ENCODE peak calls at places on chromosomes 6 and 20, in five cellular contexts. T is GM12865, L is HCT116, D is upper lobe of right lung, C is adrenal gland. Z is an unnamed sample.
A peak's percentile ranks its signal among the peaks of the same experiment; 100 is the strongest.

GRCh38 chr6:127302728-127303675 is 36.3 kb downstream of the RNF146 start:
- DNase-seq in T (peak; percentile 51), L (peak; percentile 16), D (no peak), C (peak; percentile 68), Z (peak; percentile 69)

GRCh38 chr6:137348777-137349176 is 129.6 kb upstream of the IFNGR1 start:
- DNase-seq in T (no peak), L (no peak), D (no peak), C (no peak), Z (no peak)

GRCh38 chr20:57403216-57403615 is 12.0 kb downstream of the RBM38 start:
- DNase-seq in T (no peak), L (no peak), D (no peak), C (no peak), Z (no peak)

GRCh38 chr20:41110930-41111577 is 26.3 kb upstream of the PLCG1 start:
- DNase-seq in T (no peak), L (no peak), D (no peak), C (no peak), Z (no peak)

GRCh38 chr20:33419140-33419974 is 18.0 kb upstream of the CDK5RAP1 start:
- DNase-seq in T (no peak), L (no peak), D (no peak), C (peak; percentile 88), Z (no peak)

GRCh38 chr6:21597706-21598273 is 4.2 kb downstream of the SOX4 start:
- DNase-seq in T (peak; percentile 42), L (no peak), D (no peak), C (no peak), Z (no peak)

GRCh38 chr20:2879148-2879547 is 5.9 kb downstream of the PTPRA start:
- DNase-seq in T (no peak), L (no peak), D (no peak), C (no peak), Z (no peak)

GRCh38 chr20:5511505-5511904 is 194.8 kb upstream of the PROKR2 start:
- DNase-seq in T (no peak), L (no peak), D (no peak), C (no peak), Z (no peak)

GRCh38 chr20:4067600-4068261 is 52.4 kb upstream of the RNF24 start:
- DNase-seq in T (no peak), L (no peak), D (no peak), C (no peak), Z (peak; percentile 18)

GRCh38 chr20:44653536-44653935 is 2.0 kb upstream of the ADA start:
- DNase-seq in T (no peak), L (no peak), D (no peak), C (no peak), Z (no peak)

GRCh38 chr6:161161889-161162624 is 111.8 kb downstream of the AGPAT4 start:
- DNase-seq in T (no peak), L (no peak), D (no peak), C (peak; percentile 15), Z (no peak)

GRCh38 chr20:4918473-4918872 is 82.8 kb downstream of the SLC23A2 start:
- DNase-seq in T (peak; percentile 34), L (no peak), D (no peak), C (no peak), Z (no peak)

GRCh38 chr6:44166591-44167184 is 8.1 kb downstream of the CAPN11 start:
- DNase-seq in T (no peak), L (no peak), D (no peak), C (no peak), Z (peak; percentile 23)

GRCh38 chr6:36985963-36986703 is at the start of gene MTCH1:
- DNase-seq in T (peak; percentile 95), L (peak; percentile 67), D (peak; percentile 94), C (peak; percentile 90), Z (peak; percentile 85)

GRCh38 chr6:2853766-2854393 is 12.2 kb upstream of the SERPINB1 start:
- DNase-seq in T (peak; percentile 84), L (peak; percentile 87), D (no peak), C (peak; percentile 90), Z (peak; percentile 98)

GRCh38 chr20:50648651-50649050 is 42.7 kb downstream of the RIPOR3 start:
- DNase-seq in T (no peak), L (no peak), D (no peak), C (no peak), Z (no peak)

GRCh38 chr20:50642288-50642803 is 49.0 kb downstream of the RIPOR3 start:
- DNase-seq in T (no peak), L (no peak), D (no peak), C (no peak), Z (no peak)

GRCh38 chr20:50649587-50649986 is 41.8 kb downstream of the RIPOR3 start:
- DNase-seq in T (no peak), L (no peak), D (no peak), C (no peak), Z (no peak)

GRCh38 chr20:50645253-50646068 is 45.9 kb downstream of the RIPOR3 start:
- DNase-seq in T (no peak), L (peak; percentile 80), D (peak; percentile 76), C (peak; percentile 84), Z (no peak)

DNA sequence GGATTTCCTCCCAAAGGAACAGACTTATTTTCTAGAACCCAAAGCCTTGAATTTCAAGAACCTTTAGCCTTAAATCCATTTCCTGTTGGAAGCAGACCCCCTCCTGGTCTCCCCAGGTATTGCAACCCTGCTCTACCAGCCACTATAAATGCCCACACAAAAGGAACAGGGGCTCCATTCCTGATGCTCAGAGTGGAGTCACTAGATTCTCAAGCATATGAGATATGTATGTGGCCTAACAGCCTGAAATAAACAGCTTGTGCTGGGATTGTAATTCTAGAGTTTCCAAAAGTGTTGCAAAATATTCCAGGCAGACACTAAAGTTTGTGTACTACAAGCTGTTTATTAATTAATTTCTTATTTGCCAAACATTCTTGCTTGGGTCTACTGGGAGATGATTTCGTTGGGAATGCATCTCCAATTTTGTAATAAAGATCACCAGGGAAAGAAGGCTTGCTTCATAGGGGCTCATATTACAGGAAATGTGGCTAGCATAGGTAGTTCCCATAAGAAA is 44.8 kb downstream of the RIPOR3 start:
- DNase-seq in T (no peak), L (no peak), D (no peak), C (no peak), Z (peak; percentile 15)
- TF ChIP-seq CTCF in T (peak; percentile 22), L (no peak), D (peak; percentile 34), C (no peak), Z (peak; percentile 36)

GRCh38 chr6:150408842-150409241 is 40.0 kb downstream of the IYD start:
- DNase-seq in T (no peak), L (no peak), D (no peak), C (no peak), Z (no peak)

GRCh38 chr6:150412221-150412620 is 43.4 kb downstream of the IYD start:
- DNase-seq in T (no peak), L (no peak), D (no peak), C (no peak), Z (no peak)

GRCh38 chr6:150410906-150411305 is 42.1 kb downstream of the IYD start:
- DNase-seq in T (no peak), L (no peak), D (no peak), C (no peak), Z (no peak)

GRCh38 chr6:150409576-150410066 is 40.8 kb downstream of the IYD start:
- DNase-seq in T (peak; percentile 6), L (no peak), D (no peak), C (peak; percentile 66), Z (no peak)

DNA sequence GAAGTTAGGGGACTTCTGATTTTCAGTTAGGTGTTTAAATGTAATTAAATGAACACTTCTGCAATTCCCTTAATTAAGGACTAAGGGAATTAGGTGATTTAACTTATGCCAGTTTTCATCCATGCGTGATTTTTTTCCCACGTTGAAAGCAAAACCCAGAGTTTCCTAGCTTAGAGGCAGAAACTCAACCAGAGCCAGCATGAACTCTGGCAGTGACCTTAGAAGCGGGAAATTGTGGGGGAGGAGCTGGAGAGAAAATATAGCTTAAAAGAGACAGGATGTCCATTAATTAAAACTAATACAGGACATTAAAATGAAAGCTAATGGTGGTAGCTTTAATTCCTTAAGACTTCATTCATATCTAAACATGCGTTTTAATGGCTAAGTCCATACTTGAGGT is 41.6 kb downstream of the IYD start:
- DNase-seq in T (no peak), L (no peak), D (no peak), C (no peak), Z (no peak)
- TF ChIP-seq CTCF in T (no peak), L (no peak), D (no peak), C (no peak), Z (no peak)

GRCh38 chr6:38671885-38672467 is 31.0 kb downstream of the GLO1 start:
- DNase-seq in T (peak; percentile 83), L (peak; percentile 28), D (no peak), C (peak; percentile 31), Z (peak; percentile 38)
- TF ChIP-seq CTCF in T (peak; percentile 68), L (peak; percentile 43), D (peak; percentile 77), C (peak; percentile 52), Z (peak; percentile 80)

DNA sequence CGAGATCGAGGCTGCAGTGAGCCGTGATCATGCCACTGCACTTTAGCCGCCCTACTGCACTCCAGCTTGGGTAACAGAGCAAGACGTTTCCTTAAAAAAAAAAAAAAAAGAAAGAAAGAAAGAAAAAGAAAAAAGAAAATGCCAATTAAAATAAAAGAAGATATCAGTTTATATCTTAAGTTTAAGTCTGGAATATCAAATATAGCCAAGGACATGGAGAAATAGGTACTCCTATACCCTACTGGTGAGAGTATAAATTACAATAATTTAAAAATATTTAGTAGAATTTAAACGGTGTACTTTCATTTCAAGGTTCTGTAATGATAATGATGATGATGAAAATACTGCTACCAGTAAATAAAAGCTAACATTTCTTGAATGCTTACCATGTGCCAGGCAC is 3.8 kb upstream of the TRIM31 start:
- DNase-seq in T (no peak), L (no peak), D (no peak), C (no peak), Z (no peak)
- TF ChIP-seq CTCF in T (no peak), L (no peak), D (no peak), C (no peak), Z (peak; percentile 14)

GRCh38 chr20:17679786-17680127 is 2.3 kb downstream of the RRBP1 start:
- DNase-seq in T (no peak), L (no peak), D (no peak), C (no peak), Z (no peak)

GRCh38 chr20:17682103-17682888 is at the start of gene RRBP1:
- DNase-seq in T (peak; percentile 99), L (peak; percentile 91), D (peak; percentile 100), C (peak; percentile 98), Z (peak; percentile 97)

GRCh38 chr20:17681741-17682102 is 320 bp downstream of the RRBP1 start:
- DNase-seq in T (no peak), L (no peak), D (no peak), C (no peak), Z (no peak)

GRCh38 chr20:17680128-17680835 is 1.8 kb downstream of the RRBP1 start:
- DNase-seq in T (no peak), L (no peak), D (peak; percentile 82), C (peak; percentile 75), Z (peak; percentile 10)

GRCh38 chr20:17680836-17681740 is 954 bp downstream of the RRBP1 start:
- DNase-seq in T (peak; percentile 87), L (no peak), D (peak; percentile 95), C (peak; percentile 86), Z (peak; percentile 75)
- TF ChIP-seq CTCF in T (peak; percentile 73), L (peak; percentile 23), D (peak; percentile 49), C (peak; percentile 95), Z (peak; percentile 48)

GRCh38 chr20:63617092-63617875 is 9.6 kb downstream of the GMEB2 start:
- DNase-seq in T (peak; percentile 63), L (no peak), D (no peak), C (no peak), Z (no peak)
- TF ChIP-seq CTCF in T (no peak), L (no peak), D (no peak), C (no peak), Z (no peak)

GRCh38 chr6:166008441-166009369 is 158.9 kb downstream of the TBXT start:
- DNase-seq in T (no peak), L (no peak), D (no peak), C (peak; percentile 51), Z (no peak)
- TF ChIP-seq CTCF in T (no peak), L (no peak), D (no peak), C (no peak), Z (no peak)